ENCODE peak calls at places on chromosomes 7 and 10, in four cellular contexts. N, Y, F and T are unnamed samples.

GRCh38 chr10:133455196-133455595 is 1.5 kb downstream of the SCART1 start:
- DNase-seq in N (no peak), Y (no peak), F (no peak), T (no peak)

GRCh38 chr7:28865494-28866257 is 92.5 kb downstream of the TRIL start:
- DNase-seq in N (no peak), Y (peak), F (no peak), T (no peak)

GRCh38 chr7:30732606-30733005 is 19.3 kb upstream of the INMT start:
- DNase-seq in N (no peak), Y (no peak), F (no peak), T (no peak)

GRCh38 chr7:154871483-154871882 is 131.4 kb downstream of the PAXIP1 start:
- DNase-seq in N (no peak), Y (no peak), F (no peak), T (no peak)

GRCh38 chr10:22320591-22321155 is at the start of gene BMI1:
- DNase-seq in N (peak), Y (peak), F (peak), T (no peak)

GRCh38 chr7:7100432-7100849 is 81.9 kb upstream of the C1GALT1 start:
- DNase-seq in N (no peak), Y (no peak), F (peak), T (no peak)

GRCh38 chr10:98038333-98038732 is 7.9 kb upstream of the CRTAC1 start:
- DNase-seq in N (no peak), Y (no peak), F (no peak), T (no peak)

GRCh38 chr7:134957005-134957404 is 29.3 kb upstream of the AGBL3 start:
- DNase-seq in N (no peak), Y (no peak), F (no peak), T (no peak)

DNA sequence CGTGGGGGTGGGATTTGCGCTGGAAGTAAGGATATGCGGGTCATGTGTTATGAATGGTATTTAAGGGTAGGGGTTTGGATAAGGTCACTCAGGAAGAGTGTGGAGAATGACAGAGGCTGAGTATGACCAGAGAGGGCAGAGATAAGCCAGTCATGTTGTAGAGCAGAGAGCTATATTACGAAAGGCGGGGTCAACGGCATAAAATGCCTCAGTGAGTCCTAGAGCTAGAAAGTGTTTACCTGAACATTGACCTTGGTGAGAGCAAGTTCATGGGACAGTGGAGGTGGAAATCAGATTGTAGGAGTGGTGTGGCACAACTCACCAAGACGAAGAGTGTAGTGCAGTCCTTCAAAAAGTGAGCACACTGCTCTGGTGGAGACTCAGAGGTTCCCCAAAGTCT is 13.8 kb downstream of the LMOD2 start:
- DNase-seq in N (no peak), Y (no peak), F (no peak), T (no peak)
- TF ChIP-seq FOS in N (no peak), Y (no peak), F (no peak), T (no peak)

GRCh38 chr7:156096806-156097538 is 284.7 kb upstream of the SHH start:
- DNase-seq in N (peak), Y (no peak), F (no peak), T (no peak)
- TF ChIP-seq FOS in N (no peak), Y (no peak), F (no peak), T (no peak)

GRCh38 chr7:70612811-70613210 is 519.1 kb upstream of the GALNT17 start:
- DNase-seq in N (no peak), Y (no peak), F (no peak), T (no peak)

GRCh38 chr7:70616821-70617220 is 515.1 kb upstream of the GALNT17 start:
- DNase-seq in N (no peak), Y (no peak), F (no peak), T (no peak)

GRCh38 chr7:70615066-70615465 is 516.9 kb upstream of the GALNT17 start:
- DNase-seq in N (no peak), Y (no peak), F (no peak), T (no peak)

GRCh38 chr7:70618020-70618551 is 513.9 kb upstream of the GALNT17 start:
- DNase-seq in N (no peak), Y (no peak), F (no peak), T (no peak)

DNA sequence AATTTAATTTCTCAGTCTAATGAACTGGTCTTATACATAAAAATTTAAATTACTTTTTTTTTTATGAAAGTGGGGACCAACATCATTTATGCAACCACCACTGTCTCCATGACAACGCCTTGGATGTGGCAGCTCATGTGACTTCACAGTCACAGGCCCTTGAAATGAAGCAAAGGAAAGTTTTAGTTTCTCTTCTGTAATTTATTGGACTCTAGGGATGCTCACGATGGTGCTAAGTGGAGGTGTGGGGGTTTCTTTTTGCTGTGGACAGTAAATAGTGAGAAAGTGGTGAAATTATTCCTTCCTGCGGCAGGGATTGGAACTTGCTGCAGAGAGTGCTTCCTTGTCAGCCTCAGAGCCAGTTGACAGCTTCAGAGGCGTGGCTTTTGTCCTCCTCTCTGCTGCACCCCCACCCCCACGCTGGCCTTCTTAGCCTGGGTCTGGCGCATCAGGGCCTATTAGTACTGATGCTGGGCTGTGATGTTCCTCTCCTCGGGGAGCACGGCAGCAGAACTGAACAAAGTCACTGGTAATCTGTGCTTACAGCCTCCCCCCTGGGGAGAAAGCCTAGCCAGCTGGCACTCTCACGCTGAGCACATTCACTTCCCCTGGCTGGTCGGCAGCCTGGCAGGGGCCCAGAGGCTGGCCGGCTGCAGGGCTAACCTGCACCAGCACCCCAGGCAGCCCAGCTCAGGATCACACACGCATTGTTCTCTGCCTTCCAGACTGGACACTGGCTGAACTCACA is 517.5 kb upstream of the GALNT17 start:
- DNase-seq in N (no peak), Y (peak), F (no peak), T (no peak)
- TF ChIP-seq FOS in N (no peak), Y (no peak), F (no peak), T (no peak)

GRCh38 chr7:101832205-101832631 is 14.8 kb downstream of the CUX1 start:
- DNase-seq in N (no peak), Y (no peak), F (no peak), T (no peak)
- TF ChIP-seq FOS in N (no peak), Y (no peak), F (no peak), T (no peak)